ENCODE peak calls at places on chromosome 5, in five cellular contexts. One of them, this sample, is unnamed.
A peak's percentile ranks its signal among the peaks of the same experiment; 100 is the strongest.

GRCh38 chr5:178319541-178320041 is 87.0 kb upstream of the PHYKPL start:
- DNase-seq in GM13976: no peak
- DNase-seq in GM12864: no peak
- DNase-seq in fibroblast of pulmonary artery: no peak
- DNase-seq in anterior cingulate cortex: no peak
- DNase-seq in this sample: no peak

GRCh38 chr5:12845549-12846159 is 941.4 kb upstream of the CTNND2 start:
- DNase-seq in GM13976: no peak
- DNase-seq in GM12864: no peak
- DNase-seq in fibroblast of pulmonary artery: no peak
- DNase-seq in anterior cingulate cortex: no peak
- DNase-seq in this sample: no peak

GRCh38 chr5:178069909-178070308 is 43.4 kb upstream of the N4BP3 start:
- DNase-seq in GM13976: peak; percentile 49
- DNase-seq in GM12864: no peak
- DNase-seq in fibroblast of pulmonary artery: peak; percentile 33
- DNase-seq in anterior cingulate cortex: peak; percentile 2
- DNase-seq in this sample: no peak

GRCh38 chr5:39148983-39149534 is 70.3 kb downstream of the FYB1 start:
- DNase-seq in GM13976: no peak
- DNase-seq in GM12864: no peak
- DNase-seq in fibroblast of pulmonary artery: peak; percentile 42
- DNase-seq in anterior cingulate cortex: no peak
- DNase-seq in this sample: peak; percentile 20

GRCh38 chr5:86968311-86968753 is 299.4 kb upstream of the RASA1 start:
- DNase-seq in GM13976: peak; percentile 2
- DNase-seq in GM12864: no peak
- DNase-seq in fibroblast of pulmonary artery: peak; percentile 85
- DNase-seq in anterior cingulate cortex: no peak
- DNase-seq in this sample: peak; percentile 62

GRCh38 chr5:124574521-124575436 is 171.7 kb downstream of the ZNF608 start:
- DNase-seq in GM13976: no peak
- DNase-seq in GM12864: no peak
- DNase-seq in fibroblast of pulmonary artery: no peak
- DNase-seq in anterior cingulate cortex: no peak
- DNase-seq in this sample: no peak

GRCh38 chr5:6704361-6704851 is 8.8 kb upstream of the TENT4A start:
- DNase-seq in GM13976: no peak
- DNase-seq in GM12864: no peak
- DNase-seq in fibroblast of pulmonary artery: peak; percentile 88
- DNase-seq in anterior cingulate cortex: no peak
- DNase-seq in this sample: peak; percentile 90

GRCh38 chr5:55344392-55344992 is 36.7 kb downstream of the MTREX start:
- DNase-seq in GM13976: peak; percentile 17
- DNase-seq in GM12864: no peak
- DNase-seq in fibroblast of pulmonary artery: peak; percentile 84
- DNase-seq in anterior cingulate cortex: no peak
- DNase-seq in this sample: peak; percentile 65

GRCh38 chr5:142931896-142932686 is 161.9 kb downstream of the ARHGAP26 start:
- DNase-seq in GM13976: no peak
- DNase-seq in GM12864: no peak
- DNase-seq in fibroblast of pulmonary artery: no peak
- DNase-seq in anterior cingulate cortex: no peak
- DNase-seq in this sample: no peak

GRCh38 chr5:141559481-141559880 is 59.3 kb downstream of the DIAPH1 start:
- DNase-seq in GM13976: no peak
- DNase-seq in GM12864: no peak
- DNase-seq in fibroblast of pulmonary artery: peak; percentile 85
- DNase-seq in anterior cingulate cortex: no peak
- DNase-seq in this sample: peak; percentile 69

GRCh38 chr5:59559847-59560246 is 333.7 kb downstream of the PDE4D start:
- DNase-seq in GM13976: no peak
- DNase-seq in GM12864: no peak
- DNase-seq in fibroblast of pulmonary artery: no peak
- DNase-seq in anterior cingulate cortex: no peak
- DNase-seq in this sample: peak; percentile 38

GRCh38 chr5:135396459-135397055 is 2.5 kb downstream of the MACROH2A1 start:
- DNase-seq in GM13976: no peak
- DNase-seq in GM12864: no peak
- DNase-seq in fibroblast of pulmonary artery: no peak
- DNase-seq in anterior cingulate cortex: no peak
- DNase-seq in this sample: no peak

GRCh38 chr5:139634028-139634325 is 14.2 kb upstream of the CXXC5 start:
- DNase-seq in GM13976: no peak
- DNase-seq in GM12864: no peak
- DNase-seq in fibroblast of pulmonary artery: no peak
- DNase-seq in anterior cingulate cortex: no peak
- DNase-seq in this sample: no peak

GRCh38 chr5:149583394-149583793 is 2.1 kb downstream of the ARHGEF37 start:
- DNase-seq in GM13976: no peak
- DNase-seq in GM12864: no peak
- DNase-seq in fibroblast of pulmonary artery: peak; percentile 45
- DNase-seq in anterior cingulate cortex: no peak
- DNase-seq in this sample: peak; percentile 30

GRCh38 chr5:625516-625915 is 13.4 kb downstream of the CEP72 start:
- DNase-seq in GM13976: no peak
- DNase-seq in GM12864: no peak
- DNase-seq in fibroblast of pulmonary artery: no peak
- DNase-seq in anterior cingulate cortex: no peak
- DNase-seq in this sample: no peak

GRCh38 chr5:178469975-178470692 is 120.1 kb downstream of the COL23A1 start:
- DNase-seq in GM13976: no peak
- DNase-seq in GM12864: no peak
- DNase-seq in fibroblast of pulmonary artery: no peak
- DNase-seq in anterior cingulate cortex: no peak
- DNase-seq in this sample: no peak

GRCh38 chr5:71932131-71932635 is 175.1 kb upstream of the MAP1B start:
- DNase-seq in GM13976: no peak
- DNase-seq in GM12864: no peak
- DNase-seq in fibroblast of pulmonary artery: peak; percentile 21
- DNase-seq in anterior cingulate cortex: no peak
- DNase-seq in this sample: peak; percentile 13

GRCh38 chr5:157761690-157762611 is 18.4 kb downstream of the LSM11 start:
- DNase-seq in GM13976: peak; percentile 73
- DNase-seq in GM12864: no peak
- DNase-seq in fibroblast of pulmonary artery: peak; percentile 83
- DNase-seq in anterior cingulate cortex: no peak
- DNase-seq in this sample: peak; percentile 73